ENCODE peak calls at places on chromosomes 13 and 19, in four cellular contexts. F is GM12865, U is stomach, B is BJ. Q is an unnamed sample.

GRCh38 chr19:54481326-54481930 is 8.3 kb upstream of the CDC42EP5 start:
- DNase-seq in B (no peak), F (peak; percentile 66), U (no peak), Q (no peak)

GRCh38 chr13:19665427-19665859 is 32.0 kb downstream of the MPHOSPH8 start:
- DNase-seq in U (no peak), B (no peak), F (no peak), Q (peak; percentile 50)

GRCh38 chr13:21663197-21663596 is 7.7 kb upstream of the FGF9 start:
- DNase-seq in F (no peak), B (no peak), U (no peak), Q (no peak)

GRCh38 chr13:33352023-33352422 is 66.5 kb upstream of the STARD13 start:
- DNase-seq in B (no peak), F (no peak), U (no peak), Q (peak; percentile 32)

GRCh38 chr13:99812611-99813010 is 159.0 kb downstream of the ZIC5 start:
- DNase-seq in F (no peak), B (peak; percentile 4), U (no peak), Q (no peak)

GRCh38 chr13:68509734-68510621 is 1279.8 kb upstream of the PCDH9 start:
- DNase-seq in U (no peak), B (no peak), F (no peak), Q (no peak)

GRCh38 chr13:20331949-20332348 is 99.8 kb upstream of the GJB6 start:
- DNase-seq in F (no peak), B (no peak), U (no peak), Q (no peak)

GRCh38 chr13:21060063-21060826 is 1.1 kb downstream of the LATS2 start:
- DNase-seq in F (no peak), U (peak; percentile 52), B (no peak), Q (no peak)

GRCh38 chr19:2428027-2428690 is 773 bp upstream of the TIMM13 start:
- DNase-seq in F (no peak), U (peak; percentile 41), B (no peak), Q (no peak)

GRCh38 chr13:45838171-45838745 is 13.3 kb downstream of the SIAH3 start:
- DNase-seq in U (no peak), B (no peak), F (no peak), Q (no peak)

GRCh38 chr19:37251308-37252229 is 33.6 kb downstream of the ZNF383 start:
- DNase-seq in B (peak; percentile 95), F (peak; percentile 45), U (peak; percentile 43), Q (peak; percentile 78)

GRCh38 chr19:44712864-44713515 is 14.0 kb downstream of the CEACAM16 start:
- DNase-seq in F (peak; percentile 43), U (no peak), B (no peak), Q (no peak)

GRCh38 chr13:114101831-114102520 is 30.4 kb downstream of the RASA3 start:
- DNase-seq in U (no peak), B (no peak), F (no peak), Q (no peak)

GRCh38 chr19:41563847-41564514 is 12.0 kb upstream of the CEACAM21 start:
- DNase-seq in U (no peak), F (peak; percentile 29), B (no peak), Q (no peak)

GRCh38 chr13:40389081-40389641 is 277.3 kb downstream of the FOXO1 start:
- DNase-seq in F (peak; percentile 64), B (no peak), U (no peak), Q (no peak)

GRCh38 chr19:44705502-44706010 is 6.6 kb downstream of the CEACAM16 start:
- DNase-seq in U (no peak), B (no peak), F (no peak), Q (no peak)

GRCh38 chr19:40800997-40801377 is 2.0 kb downstream of the EGLN2 start:
- DNase-seq in U (no peak), B (no peak), F (no peak), Q (no peak)

GRCh38 chr19:38862321-38863059 is 12.7 kb upstream of the HNRNPL start:
- DNase-seq in B (peak; percentile 84), F (no peak), U (no peak), Q (no peak)

GRCh38 chr13:26953273-26953672 is 192.7 kb upstream of the GPR12 start:
- DNase-seq in U (no peak), F (no peak), B (no peak), Q (no peak)

GRCh38 chr19:44603201-44603945 is 10.0 kb upstream of the IGSF23 start:
- DNase-seq in F (no peak), U (no peak), B (peak; percentile 84), Q (no peak)

GRCh38 chr13:96822900-96823299 is 171.4 kb downstream of the OXGR1 start:
- DNase-seq in F (peak; percentile 22), B (no peak), U (peak; percentile 49), Q (no peak)

GRCh38 chr13:20174656-20175405 is 14.0 kb upstream of the GJA3 start:
- DNase-seq in F (peak; percentile 90), U (peak; percentile 89), B (peak; percentile 76), Q (no peak)

GRCh38 chr13:109672545-109672944 is 113.8 kb downstream of the IRS2 start:
- DNase-seq in B (peak; percentile 27), U (no peak), F (no peak), Q (no peak)

GRCh38 chr13:90502143-90502542 is 845.3 kb upstream of the MIR17HG start:
- DNase-seq in U (no peak), F (no peak), B (no peak), Q (no peak)

GRCh38 chr19:44726465-44726864 is 22.0 kb upstream of the BCL3 start:
- DNase-seq in F (no peak), U (no peak), B (no peak), Q (no peak)

GRCh38 chr19:35013820-35014754 is 14.0 kb downstream of the GRAMD1A start:
- DNase-seq in F (peak; percentile 47), U (no peak), B (no peak), Q (no peak)

GRCh38 chr19:7497292-7497691 is 8.5 kb upstream of the PEX11G start:
- DNase-seq in B (no peak), U (no peak), F (no peak), Q (no peak)

GRCh38 chr19:7504684-7505083 is 11.2 kb upstream of the ZNF358 start:
- DNase-seq in F (no peak), B (no peak), U (no peak), Q (no peak)

GRCh38 chr19:7502552-7502951 is 13.4 kb upstream of the ZNF358 start:
- DNase-seq in B (no peak), U (no peak), F (no peak), Q (no peak)

GRCh38 chr19:7505288-7505681 is 10.6 kb upstream of the ZNF358 start:
- DNase-seq in B (no peak), U (no peak), F (no peak), Q (no peak)

GRCh38 chr19:7500811-7501450 is 12.1 kb upstream of the PEX11G start:
- DNase-seq in B (no peak), U (peak; percentile 72), F (peak; percentile 83), Q (peak; percentile 80)
- TF ChIP-seq CTCF in B (no peak), U (no peak), F (no peak), Q (peak; percentile 3)

DNA sequence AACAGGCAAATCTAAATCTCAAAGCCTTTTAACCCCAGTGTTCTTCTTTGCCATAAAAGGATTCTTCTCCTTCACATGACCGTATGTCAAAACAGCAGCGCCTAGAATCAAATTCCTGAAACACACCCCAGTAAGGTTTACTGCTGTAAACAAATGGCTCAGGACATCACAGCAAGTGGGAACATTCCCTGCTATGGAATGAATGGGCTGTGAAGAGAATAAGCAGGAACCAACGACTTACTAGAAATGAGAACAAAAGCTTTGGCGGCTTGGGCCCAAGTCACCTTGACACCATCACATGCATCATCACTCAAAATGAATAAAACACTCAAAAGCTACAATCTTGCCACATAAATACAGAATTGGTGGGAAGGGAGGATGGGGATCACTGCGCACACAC is 80.4 kb upstream of the SPATA13 start:
- DNase-seq in B (no peak), F (no peak), U (no peak), Q (no peak)
- TF ChIP-seq CTCF in B (no peak), F (no peak), U (no peak), Q (no peak)

DNA sequence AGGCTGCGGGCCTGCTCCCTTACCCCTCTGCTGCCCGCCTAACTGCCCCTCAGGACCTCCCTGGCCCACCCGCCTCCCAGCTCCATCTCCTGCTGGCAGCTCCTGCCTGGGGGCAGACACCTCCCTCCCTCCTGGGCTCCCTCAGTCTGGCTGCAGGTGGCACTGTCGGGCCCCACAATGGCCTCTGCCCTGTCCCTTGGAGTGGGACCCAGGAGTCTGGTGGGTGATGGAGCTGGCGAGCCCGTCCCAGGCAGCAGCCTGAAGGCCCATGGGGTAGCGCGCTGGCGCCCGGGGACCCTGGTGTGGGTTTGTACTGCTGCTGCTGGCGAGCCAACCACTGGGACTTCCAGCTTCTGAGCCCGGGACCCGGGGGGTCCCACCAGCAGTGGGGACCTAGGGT is 83.6 kb downstream of the KDM4B start:
- DNase-seq in B (no peak), F (no peak), U (no peak), Q (no peak)
- TF ChIP-seq CTCF in B (peak; percentile 6), F (no peak), U (no peak), Q (no peak)

GRCh38 chr19:15433519-15434069 is 14.8 kb upstream of the AKAP8L start:
- DNase-seq in U (no peak), F (no peak), B (no peak), Q (no peak)

GRCh38 chr19:15431396-15432017 is 12.7 kb upstream of the AKAP8L start:
- DNase-seq in U (no peak), F (no peak), B (no peak), Q (no peak)

GRCh38 chr19:15432018-15432494 is 13.3 kb upstream of the AKAP8L start:
- DNase-seq in F (no peak), U (no peak), B (no peak), Q (no peak)

GRCh38 chr19:15430526-15431120 is 11.8 kb upstream of the AKAP8L start:
- DNase-seq in U (no peak), B (no peak), F (no peak), Q (no peak)

GRCh38 chr19:15432629-15433518 is 14.1 kb upstream of the AKAP8L start:
- DNase-seq in B (peak; percentile 29), U (peak; percentile 92), F (peak; percentile 96), Q (peak; percentile 98)
- TF ChIP-seq CTCF in B (no peak), U (no peak), F (no peak), Q (no peak)

GRCh38 chr19:53332484-53332883 is 1.1 kb upstream of the ZNF845 start:
- DNase-seq in U (no peak), F (no peak), B (no peak), Q (no peak)

GRCh38 chr19:53333071-53333465 is 481 bp upstream of the ZNF845 start:
- DNase-seq in B (no peak), U (peak; percentile 42), F (peak; percentile 7), Q (no peak)

GRCh38 chr19:53328967-53329366 is 4.6 kb upstream of the ZNF845 start:
- DNase-seq in B (no peak), U (no peak), F (no peak), Q (no peak)

GRCh38 chr19:53333466-53334449 is at the start of gene ZNF845:
- DNase-seq in U (peak; percentile 98), F (peak; percentile 92), B (peak; percentile 44), Q (peak; percentile 62)
- TF ChIP-seq CTCF in U (no peak), F (no peak), B (no peak), Q (no peak)

DNA sequence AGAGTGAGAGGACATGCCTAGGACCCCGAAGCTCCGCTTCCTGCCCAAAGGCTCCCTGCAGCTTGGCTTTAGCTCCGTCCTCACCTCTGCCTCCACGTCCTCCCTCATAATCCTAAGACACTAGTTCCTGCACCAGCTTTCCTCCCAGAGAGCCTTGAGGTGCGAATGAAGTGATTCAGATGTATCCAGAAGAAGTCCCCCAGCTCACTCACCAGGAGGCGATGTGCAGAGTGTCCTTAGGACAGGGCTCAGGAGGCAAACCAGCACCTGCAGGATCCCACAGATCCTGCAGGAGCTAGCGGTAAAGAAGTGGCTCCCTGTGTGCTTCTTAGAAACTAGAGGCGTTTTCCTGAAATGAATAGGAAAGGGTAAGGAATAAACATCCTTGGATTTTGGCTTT is 109.7 kb downstream of the HSPH1 start:
- DNase-seq in F (no peak), B (no peak), U (no peak), Q (no peak)
- TF ChIP-seq CTCF in F (no peak), B (no peak), U (no peak), Q (no peak)

GRCh38 chr13:106867249-106867648 is 299.3 kb upstream of the ARGLU1 start:
- DNase-seq in U (peak; percentile 29), B (no peak), F (no peak), Q (no peak)
- TF ChIP-seq CTCF in U (no peak), B (no peak), F (no peak), Q (no peak)

Q was measured in D721Med.